ENCODE peak calls at places on chromosome 7, in eight cellular contexts. B is dorsolateral prefrontal cortex; R is CD8-positive, alpha-beta memory T cell; E is right cardiac atrium; I is brain microvascular endothelial cell; F is lower lobe of right lung; A is substantia nigra; M is fibroblast of lung. Q is an unnamed sample.

GRCh38 chr7:23863209-23863798 is 153.3 kb downstream of the STK31 start:
- DNase-seq in R (no peak), M (peak), I (peak), A (no peak), F (no peak), E (no peak), B (no peak), Q (no peak)

GRCh38 chr7:46257766-46258448 is 336.8 kb upstream of the IGFBP3 start:
- DNase-seq in B (no peak), I (peak), F (no peak), E (no peak), M (peak), A (no peak), R (no peak), Q (no peak)

GRCh38 chr7:123580406-123581161 is 21.0 kb upstream of the ASB15 start:
- DNase-seq in F (no peak), M (peak), A (no peak), B (no peak), R (no peak), I (peak), E (no peak), Q (no peak)

GRCh38 chr7:105610165-105610930 is 29.1 kb upstream of the EFCAB10 start:
- DNase-seq in B (no peak), F (no peak), A (no peak), E (no peak), M (no peak), I (no peak), R (no peak), Q (no peak)

GRCh38 chr7:7956531-7957221 is 11.9 kb upstream of the GLCCI1 start:
- DNase-seq in M (peak), A (no peak), R (no peak), B (no peak), E (no peak), F (peak), I (no peak), Q (no peak)

GRCh38 chr7:157587487-157588270 is 250.9 kb downstream of the DNAJB6 start:
- DNase-seq in I (no peak), M (no peak), A (no peak), R (no peak), F (no peak), E (no peak), B (no peak), Q (no peak)

GRCh38 chr7:63067897-63068585 is 930.6 kb upstream of the ZNF722 start:
- DNase-seq in F (no peak), B (no peak), M (no peak), A (peak), I (no peak), R (no peak), E (peak), Q (peak)

GRCh38 chr7:140659727-140660396 is 12.9 kb upstream of the ADCK2 start:
- DNase-seq in R (no peak), B (no peak), I (no peak), M (peak), F (no peak), E (no peak), A (no peak), Q (no peak)

GRCh38 chr7:124429923-124430322 is 335.7 kb downstream of the GPR37 start:
- DNase-seq in M (no peak), B (no peak), R (no peak), I (no peak), A (no peak), F (no peak), E (no peak), Q (no peak)

GRCh38 chr7:132516042-132516840 is 60.0 kb downstream of the PLXNA4 start:
- DNase-seq in R (no peak), F (no peak), E (no peak), B (no peak), M (peak), A (no peak), I (peak), Q (no peak)

GRCh38 chr7:158706710-158707590 is 2.3 kb upstream of the NCAPG2 start:
- DNase-seq in F (no peak), B (no peak), I (no peak), E (no peak), M (no peak), A (no peak), R (no peak), Q (no peak)

GRCh38 chr7:117132385-117133120 is 179.3 kb downstream of the ST7 start:
- DNase-seq in I (peak), B (no peak), R (no peak), A (no peak), M (peak), E (no peak), F (no peak), Q (no peak)

GRCh38 chr7:137934941-137935848 is 66.7 kb downstream of the CREB3L2 start:
- DNase-seq in I (no peak), B (no peak), M (no peak), F (no peak), E (no peak), A (no peak), R (no peak), Q (no peak)

GRCh38 chr7:7228967-7229366 is 46.6 kb downstream of the C1GALT1 start:
- DNase-seq in F (no peak), M (no peak), I (no peak), A (peak), B (peak), E (no peak), R (no peak), Q (no peak)

GRCh38 chr7:14351167-14351566 is 361.7 kb upstream of the ETV1 start:
- DNase-seq in M (no peak), E (peak), A (peak), B (no peak), R (no peak), I (no peak), F (no peak), Q (peak)

GRCh38 chr7:156665101-156665500 is 24.5 kb downstream of the RNF32 start:
- DNase-seq in A (no peak), E (no peak), I (peak), B (no peak), M (no peak), R (no peak), F (no peak), Q (no peak)

GRCh38 chr7:3412871-3413270 is 111.8 kb downstream of the SDK1 start:
- DNase-seq in I (no peak), R (no peak), F (no peak), M (no peak), B (no peak), E (no peak), A (no peak), Q (no peak)

GRCh38 chr7:112086496-112087254 is 119.5 kb downstream of the DOCK4 start:
- DNase-seq in R (no peak), M (no peak), E (no peak), I (no peak), F (no peak), A (no peak), B (no peak), Q (no peak)

GRCh38 chr7:17557305-17557704 is 258.9 kb downstream of the AHR start:
- DNase-seq in F (no peak), R (no peak), B (no peak), M (no peak), E (no peak), A (no peak), I (no peak), Q (no peak)

GRCh38 chr7:45457591-45457990 is 116.6 kb upstream of the ADCY1 start:
- DNase-seq in F (no peak), B (no peak), A (no peak), R (no peak), M (no peak), I (no peak), E (no peak), Q (no peak)

GRCh38 chr7:30713397-30713796 is 31.1 kb upstream of the CRHR2 start:
- DNase-seq in M (no peak), B (no peak), R (no peak), I (no peak), A (no peak), F (no peak), E (no peak), Q (no peak)

GRCh38 chr7:137476937-137477336 is 133.4 kb upstream of the PTN start:
- DNase-seq in F (no peak), B (no peak), A (no peak), M (no peak), R (no peak), E (no peak), I (peak), Q (no peak)

GRCh38 chr7:101783381-101784181 is 33.8 kb upstream of the CUX1 start:
- DNase-seq in M (no peak), E (no peak), I (no peak), B (no peak), A (no peak), F (no peak), R (no peak), Q (no peak)

GRCh38 chr7:149422914-149423285 is 38.0 kb downstream of the ZNF777 start:
- DNase-seq in A (no peak), R (no peak), I (no peak), B (no peak), F (peak), M (no peak), E (peak), Q (peak)

GRCh38 chr7:29480456-29480855 is 83.2 kb upstream of the PRR15 start:
- DNase-seq in I (no peak), F (no peak), R (no peak), B (peak), E (peak), M (no peak), A (no peak), Q (no peak)

GRCh38 chr7:122485841-122486240 is 181.3 kb upstream of the FEZF1 start:
- DNase-seq in R (no peak), B (no peak), A (no peak), I (peak), F (no peak), E (no peak), M (peak), Q (no peak)

GRCh38 chr7:38773430-38773829 is 135.6 kb downstream of the VPS41 start:
- DNase-seq in F (no peak), A (no peak), E (no peak), M (no peak), R (no peak), B (no peak), I (no peak), Q (no peak)

GRCh38 chr7:31735991-31736982 is 49.3 kb downstream of the PPP1R17 start:
- DNase-seq in A (peak), F (no peak), R (no peak), B (peak), M (peak), I (peak), E (peak), Q (peak)

DNA sequence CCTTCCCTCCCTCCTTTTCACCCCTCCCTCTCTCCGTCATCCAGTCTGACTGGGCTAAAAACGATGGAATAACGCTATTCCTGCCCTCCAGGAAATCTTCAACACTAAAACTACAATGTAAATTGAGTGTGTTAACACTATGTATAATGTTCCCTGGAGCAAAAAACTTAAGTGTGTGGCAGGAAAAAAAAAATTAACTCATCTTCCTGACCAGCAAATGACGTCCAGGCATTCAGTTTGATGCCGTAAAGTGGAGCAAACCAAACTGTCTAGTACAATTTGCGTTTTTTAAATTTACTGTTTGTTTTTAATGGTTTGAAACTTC is 545 bp upstream of the MTPN start:
- DNase-seq in R (no peak), F (no peak), I (no peak), M (no peak), B (no peak), A (no peak), E (no peak), Q (no peak)
- H3K27ac ChIP-seq in R (peak), F (peak), I (no peak), M (peak), B (peak), A (no peak), E (no peak), Q (peak)

GRCh38 chr7:1639578-1640175 is 30.4 kb upstream of the ELFN1 start:
- DNase-seq in B (no peak), A (no peak), E (no peak), R (no peak), I (no peak), M (no peak), F (peak), Q (peak)

GRCh38 chr7:1641173-1641572 is 28.9 kb upstream of the ELFN1 start:
- DNase-seq in R (no peak), A (no peak), I (no peak), F (peak), B (no peak), M (no peak), E (no peak), Q (no peak)

GRCh38 chr7:1641661-1642260 is 28.3 kb upstream of the ELFN1 start:
- DNase-seq in R (no peak), M (no peak), B (no peak), I (no peak), E (no peak), F (peak), A (no peak), Q (no peak)

GRCh38 chr7:1639071-1639470 is 31.0 kb upstream of the ELFN1 start:
- DNase-seq in A (no peak), R (no peak), F (peak), I (no peak), B (no peak), M (no peak), E (no peak), Q (peak)

GRCh38 chr7:1640376-1641172 is 29.5 kb upstream of the ELFN1 start:
- DNase-seq in M (no peak), E (no peak), B (no peak), I (no peak), R (no peak), F (peak), A (no peak), Q (no peak)
- H3K27ac ChIP-seq in M (no peak), E (no peak), B (no peak), I (no peak), R (no peak), F (no peak), A (no peak), Q (no peak)

GRCh38 chr7:135930565-135931423 is 46.4 kb downstream of the MTPN start:
- DNase-seq in B (no peak), I (peak), M (no peak), R (no peak), F (no peak), A (no peak), E (no peak), Q (no peak)

GRCh38 chr7:135928136-135928535 is 49.0 kb downstream of the MTPN start:
- DNase-seq in E (no peak), M (no peak), R (no peak), I (no peak), B (no peak), A (no peak), F (no peak), Q (no peak)

GRCh38 chr7:135929692-135930091 is 47.5 kb downstream of the MTPN start:
- DNase-seq in B (no peak), M (no peak), A (no peak), E (no peak), I (no peak), R (no peak), F (no peak), Q (no peak)

GRCh38 chr7:135925205-135925604 is 52.0 kb downstream of the MTPN start:
- DNase-seq in B (no peak), F (no peak), I (peak), R (no peak), M (peak), E (no peak), A (no peak), Q (no peak)

GRCh38 chr7:135929249-135929648 is 47.9 kb downstream of the MTPN start:
- DNase-seq in E (no peak), I (no peak), A (no peak), M (no peak), F (no peak), R (no peak), B (no peak), Q (no peak)
- H3K27ac ChIP-seq in E (peak), I (no peak), A (no peak), M (no peak), F (no peak), R (no peak), B (no peak), Q (peak)

GRCh38 chr7:78121878-78122277 is 323.3 kb downstream of the PHTF2 start:
- DNase-seq in R (no peak), B (no peak), F (no peak), A (no peak), M (no peak), E (no peak), I (no peak), Q (no peak)

GRCh38 chr7:78124221-78124620 is 325.6 kb downstream of the PHTF2 start:
- DNase-seq in M (no peak), A (no peak), E (no peak), B (no peak), I (no peak), F (no peak), R (no peak), Q (no peak)

GRCh38 chr7:78114993-78115392 is 316.4 kb downstream of the PHTF2 start:
- DNase-seq in I (no peak), A (no peak), R (no peak), M (no peak), B (no peak), F (no peak), E (no peak), Q (no peak)

GRCh38 chr7:78115876-78116275 is 317.3 kb downstream of the PHTF2 start:
- DNase-seq in A (no peak), I (no peak), R (no peak), F (no peak), M (no peak), B (no peak), E (no peak), Q (no peak)

DNA sequence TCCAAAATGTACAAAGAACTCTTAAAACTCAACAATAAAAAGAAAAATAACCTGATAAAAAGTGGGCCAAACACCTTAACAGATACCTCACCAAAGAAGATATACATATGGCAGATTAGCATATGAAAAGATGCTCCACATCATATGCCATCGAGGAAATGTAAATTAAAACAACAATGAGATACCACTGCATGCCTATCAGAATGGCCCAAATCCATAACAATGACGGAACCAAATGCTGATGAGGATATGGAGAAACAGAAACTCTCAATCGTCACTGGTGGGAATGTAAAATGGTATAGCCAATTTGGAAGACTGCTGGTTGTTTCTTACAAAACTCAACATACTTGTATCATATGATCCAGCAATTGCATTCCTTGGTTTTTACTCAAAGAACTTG is 319.9 kb downstream of the PHTF2 start:
- DNase-seq in M (no peak), B (no peak), F (no peak), R (no peak), E (no peak), I (no peak), A (no peak), Q (no peak)
- H3K27ac ChIP-seq in M (no peak), B (no peak), F (no peak), R (no peak), E (no peak), I (no peak), A (no peak), Q (no peak)

DNA sequence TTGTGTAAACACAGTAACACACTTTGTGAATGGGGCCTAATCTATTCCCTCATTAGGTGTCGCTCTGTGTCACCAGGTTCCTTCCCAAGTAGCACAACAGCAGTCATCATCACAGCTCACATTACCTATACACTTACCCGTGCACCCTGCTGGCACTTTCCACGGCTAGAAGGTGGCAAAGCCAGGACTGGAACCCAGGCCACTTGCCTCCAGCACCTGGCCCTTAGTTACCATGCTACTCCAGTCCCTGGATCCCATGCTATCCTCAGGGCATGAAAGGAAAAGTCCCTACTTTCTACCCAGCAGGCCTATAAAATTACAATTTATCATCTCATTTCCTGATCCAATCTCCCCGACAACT is 18.4 kb downstream of the SMURF1 start:
- DNase-seq in B (no peak), A (no peak), F (no peak), I (no peak), M (no peak), E (no peak), R (no peak), Q (no peak)
- H3K27ac ChIP-seq in B (no peak), A (no peak), F (peak), I (peak), M (no peak), E (no peak), R (peak), Q (no peak)

GRCh38 chr7:142857625-142858024 is 2.7 kb downstream of the EPHB6 start:
- DNase-seq in E (no peak), R (no peak), F (no peak), I (no peak), M (no peak), A (no peak), B (no peak), Q (no peak)
- H3K27ac ChIP-seq in E (no peak), R (no peak), F (no peak), I (no peak), M (no peak), A (no peak), B (peak), Q (no peak)

GRCh38 chr7:47988496-47989386 is 9.3 kb upstream of the HUS1 start:
- DNase-seq in M (no peak), R (no peak), F (no peak), B (no peak), E (no peak), A (no peak), I (peak), Q (no peak)
- H3K27ac ChIP-seq in M (no peak), R (no peak), F (no peak), B (no peak), E (no peak), A (no peak), I (no peak), Q (no peak)

Q was measured in left ventricle myocardium inferior.